ENCODE peak calls at places on chromosome 2, in four cellular contexts. X is T47D; A is CD4-positive, CD25-positive, alpha-beta regulatory T cell; E is neuronal stem cell. V is an unnamed sample.

GRCh38 chr2:159185401-159186130 is 100.9 kb downstream of the WDSUB1 start:
- DNase-seq in X (no peak), A (no peak), E (no peak), V (no peak)

GRCh38 chr2:56168163-56168562 is 15.6 kb upstream of the CCDC85A start:
- DNase-seq in A (no peak), X (no peak), E (no peak), V (no peak)

GRCh38 chr2:223108376-223109100 is 56.5 kb downstream of the KCNE4 start:
- DNase-seq in E (no peak), X (no peak), A (no peak), V (no peak)

GRCh38 chr2:54671875-54672586 is 51.4 kb upstream of the EML6 start:
- DNase-seq in E (no peak), X (no peak), A (no peak), V (no peak)

GRCh38 chr2:188381614-188382013 is 89.9 kb downstream of the GULP1 start:
- DNase-seq in X (no peak), E (no peak), A (no peak), V (no peak)

GRCh38 chr2:203694186-203694585 is 12.3 kb upstream of the CD28 start:
- DNase-seq in E (no peak), A (no peak), X (no peak), V (no peak)

GRCh38 chr2:29295843-29296242 is 180.6 kb downstream of the CLIP4 start:
- DNase-seq in A (no peak), E (no peak), X (no peak), V (no peak)

GRCh38 chr2:60450488-60450887 is 103.0 kb downstream of the BCL11A start:
- DNase-seq in X (no peak), A (no peak), E (no peak), V (no peak)

GRCh38 chr2:102735431-102736130 is 26.2 kb upstream of the TMEM182 start:
- DNase-seq in A (no peak), X (no peak), E (peak), V (no peak)

V was measured in uterus.